ENCODE peak calls at places on chromosomes 1 and 21, in five cellular contexts. W, D, Z, B and F are unnamed samples.

GRCh38 chr1:154503898-154504297 is 1.7 kb upstream of the SHE start:
- DNase-seq in W (no peak), D (no peak), Z (no peak), B (no peak), F (no peak)

GRCh38 chr21:46410516-46410915 is 48.2 kb upstream of the DIP2A start:
- DNase-seq in W (no peak), D (no peak), Z (no peak), B (no peak), F (no peak)

GRCh38 chr1:198677027-198677426 is 38.2 kb downstream of the PTPRC start:
- DNase-seq in W (no peak), D (peak), Z (no peak), B (no peak), F (no peak)

GRCh38 chr1:221494670-221495069 is 247.2 kb downstream of the DUSP10 start:
- DNase-seq in W (no peak), D (no peak), Z (no peak), B (no peak), F (no peak)

GRCh38 chr1:12386130-12386529 is 156.3 kb downstream of the VPS13D start:
- DNase-seq in W (no peak), D (no peak), Z (no peak), B (no peak), F (no peak)

GRCh38 chr1:22613951-22614350 is 22.5 kb upstream of the C1QA start:
- DNase-seq in W (no peak), D (no peak), Z (no peak), B (no peak), F (peak)

GRCh38 chr1:54543729-54544496 is 4.1 kb upstream of the ACOT11 start:
- DNase-seq in W (no peak), D (peak), Z (no peak), B (peak), F (no peak)

GRCh38 chr1:226945106-226945857 is 5.2 kb downstream of the COQ8A start:
- DNase-seq in W (no peak), D (no peak), Z (no peak), B (no peak), F (no peak)

GRCh38 chr1:220690140-220691038 is at the start of gene C1orf115:
- DNase-seq in W (peak), D (peak), Z (peak), B (peak), F (peak)

GRCh38 chr1:156406229-156406628 is 37.2 kb downstream of the RHBG start:
- DNase-seq in W (no peak), D (no peak), Z (no peak), B (no peak), F (no peak)

GRCh38 chr1:11990303-11991032 is 10.2 kb downstream of the MFN2 start:
- DNase-seq in W (no peak), D (no peak), Z (no peak), B (no peak), F (no peak)